ENCODE peak calls at places on chromosomes 5 and 9, in seven cellular contexts. One of them, this sample, is unnamed. For H3K36me3 and H3K4me1, the result is how much of the 10 kb centered on the place peaks cover.

GRCh38 chr5:155983954-155984353 is 343.0 kb upstream of the SGCD start:
- DNase-seq in A673: no peak
- DNase-seq in right lobe of liver: no peak
- DNase-seq in left ventricle myocardium inferior: no peak
- DNase-seq in CD8-positive, alpha-beta T cell: no peak
- DNase-seq in fibroblast of lung: peak
- DNase-seq in adrenal gland: no peak
- DNase-seq in this sample: no peak

GRCh38 chr5:3181641-3182040 is 414.0 kb upstream of the IRX1 start:
- DNase-seq in A673: no peak
- DNase-seq in right lobe of liver: no peak
- DNase-seq in left ventricle myocardium inferior: no peak
- DNase-seq in CD8-positive, alpha-beta T cell: no peak
- DNase-seq in fibroblast of lung: no peak
- DNase-seq in adrenal gland: no peak
- DNase-seq in this sample: no peak

GRCh38 chr9:109745335-109746283 is 34.4 kb upstream of the PALM2AKAP2 start:
- DNase-seq in A673: peak
- DNase-seq in right lobe of liver: peak
- DNase-seq in left ventricle myocardium inferior: peak
- DNase-seq in CD8-positive, alpha-beta T cell: no peak
- DNase-seq in fibroblast of lung: peak
- DNase-seq in adrenal gland: no peak
- DNase-seq in this sample: peak

GRCh38 chr5:149833116-149833827 is 103.2 kb downstream of the PPARGC1B start:
- DNase-seq in A673: no peak
- DNase-seq in right lobe of liver: no peak
- DNase-seq in left ventricle myocardium inferior: no peak
- DNase-seq in CD8-positive, alpha-beta T cell: no peak
- DNase-seq in fibroblast of lung: no peak
- DNase-seq in adrenal gland: no peak
- DNase-seq in this sample: no peak

GRCh38 chr9:4796988-4797956 is 4.5 kb downstream of the RCL1 start:
- DNase-seq in A673: peak
- DNase-seq in right lobe of liver: no peak
- DNase-seq in left ventricle myocardium inferior: no peak
- DNase-seq in CD8-positive, alpha-beta T cell: no peak
- DNase-seq in fibroblast of lung: peak
- DNase-seq in adrenal gland: no peak
- DNase-seq in this sample: no peak

GRCh38 chr5:87076931-87077330 is 190.8 kb upstream of the RASA1 start:
- DNase-seq in A673: no peak
- DNase-seq in right lobe of liver: no peak
- DNase-seq in left ventricle myocardium inferior: no peak
- DNase-seq in CD8-positive, alpha-beta T cell: no peak
- DNase-seq in fibroblast of lung: peak
- DNase-seq in adrenal gland: no peak
- DNase-seq in this sample: no peak

GRCh38 chr5:6806668-6807067 is 93.4 kb downstream of the TENT4A start:
- DNase-seq in A673: no peak
- DNase-seq in right lobe of liver: no peak
- DNase-seq in left ventricle myocardium inferior: no peak
- DNase-seq in CD8-positive, alpha-beta T cell: no peak
- DNase-seq in fibroblast of lung: no peak
- DNase-seq in adrenal gland: no peak
- DNase-seq in this sample: no peak

GRCh38 chr5:57210633-57211032 is 36.8 kb downstream of the GPBP1 start:
- DNase-seq in A673: no peak
- DNase-seq in right lobe of liver: no peak
- DNase-seq in left ventricle myocardium inferior: no peak
- DNase-seq in CD8-positive, alpha-beta T cell: no peak
- DNase-seq in fibroblast of lung: no peak
- DNase-seq in adrenal gland: no peak
- DNase-seq in this sample: no peak

GRCh38 chr9:134730011-134730760 is 88.6 kb downstream of the COL5A1 start:
- DNase-seq in A673: no peak
- DNase-seq in right lobe of liver: no peak
- DNase-seq in left ventricle myocardium inferior: peak
- DNase-seq in CD8-positive, alpha-beta T cell: no peak
- DNase-seq in fibroblast of lung: no peak
- DNase-seq in adrenal gland: no peak
- DNase-seq in this sample: no peak

GRCh38 chr5:96963267-96963666 is 27.4 kb downstream of the LNPEP start:
- DNase-seq in A673: peak
- DNase-seq in right lobe of liver: no peak
- DNase-seq in left ventricle myocardium inferior: peak
- DNase-seq in CD8-positive, alpha-beta T cell: no peak
- DNase-seq in fibroblast of lung: peak
- DNase-seq in adrenal gland: peak
- DNase-seq in this sample: no peak

GRCh38 chr5:141050622-141051525 is at the start of gene PCDHB1:
- DNase-seq in A673: peak
- DNase-seq in right lobe of liver: no peak
- DNase-seq in left ventricle myocardium inferior: no peak
- DNase-seq in CD8-positive, alpha-beta T cell: no peak
- DNase-seq in fibroblast of lung: no peak
- DNase-seq in adrenal gland: no peak
- DNase-seq in this sample: no peak

GRCh38 chr5:176611435-176611834 is 1.5 kb upstream of the GPRIN1 start:
- DNase-seq in A673: peak
- DNase-seq in right lobe of liver: peak
- DNase-seq in left ventricle myocardium inferior: peak
- DNase-seq in CD8-positive, alpha-beta T cell: peak
- DNase-seq in fibroblast of lung: peak
- DNase-seq in adrenal gland: peak
- DNase-seq in this sample: no peak

GRCh38 chr5:55921617-55922016 is 70.5 kb downstream of the IL31RA start:
- DNase-seq in A673: no peak
- DNase-seq in right lobe of liver: no peak
- DNase-seq in left ventricle myocardium inferior: no peak
- DNase-seq in CD8-positive, alpha-beta T cell: no peak
- DNase-seq in fibroblast of lung: no peak
- DNase-seq in adrenal gland: no peak
- DNase-seq in this sample: peak

GRCh38 chr5:118554991-118555390 is 433.4 kb downstream of the DTWD2 start:
- DNase-seq in A673: no peak
- DNase-seq in right lobe of liver: no peak
- DNase-seq in left ventricle myocardium inferior: no peak
- DNase-seq in CD8-positive, alpha-beta T cell: no peak
- DNase-seq in fibroblast of lung: no peak
- DNase-seq in adrenal gland: no peak
- DNase-seq in this sample: no peak

GRCh38 chr9:129826344-129826743 is 2.4 kb upstream of the TOR1A start:
- DNase-seq in A673: no peak
- DNase-seq in right lobe of liver: no peak
- DNase-seq in left ventricle myocardium inferior: no peak
- DNase-seq in CD8-positive, alpha-beta T cell: no peak
- DNase-seq in fibroblast of lung: no peak
- DNase-seq in adrenal gland: no peak
- DNase-seq in this sample: no peak

GRCh38 chr9:121976751-121977150 is 116.4 kb downstream of the TTLL11 start:
- DNase-seq in A673: no peak
- DNase-seq in right lobe of liver: no peak
- DNase-seq in left ventricle myocardium inferior: no peak
- DNase-seq in CD8-positive, alpha-beta T cell: no peak
- DNase-seq in fibroblast of lung: peak
- DNase-seq in adrenal gland: no peak
- DNase-seq in this sample: no peak

GRCh38 chr5:152607393-152608165 is 202.5 kb upstream of the NMUR2 start:
- DNase-seq in A673: no peak
- DNase-seq in right lobe of liver: no peak
- DNase-seq in left ventricle myocardium inferior: no peak
- DNase-seq in CD8-positive, alpha-beta T cell: no peak
- DNase-seq in fibroblast of lung: no peak
- DNase-seq in adrenal gland: no peak
- DNase-seq in this sample: no peak

DNA sequence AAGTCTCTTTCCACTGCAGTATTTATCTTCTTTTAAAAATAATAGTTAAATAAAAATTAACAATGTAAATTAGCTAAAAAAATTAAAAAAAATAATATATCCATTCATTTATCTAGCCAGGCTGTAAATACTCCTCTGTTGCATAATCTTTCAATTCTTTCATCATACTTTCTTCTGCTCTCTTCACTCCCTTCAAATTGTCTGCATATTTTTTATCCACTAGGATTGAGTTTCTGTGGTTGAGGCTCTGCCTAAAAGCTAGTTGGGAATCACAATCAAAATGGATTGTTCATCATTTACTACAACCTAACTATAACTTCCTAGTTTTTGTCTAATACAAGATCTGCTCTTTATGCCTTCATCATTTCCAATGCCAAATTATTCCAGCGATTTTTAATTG is 182.2 kb downstream of the PDE4D start:
- DNase-seq in A673: no peak
- DNase-seq in right lobe of liver: no peak
- DNase-seq in left ventricle myocardium inferior: no peak
- DNase-seq in CD8-positive, alpha-beta T cell: no peak
- DNase-seq in fibroblast of lung: peak
- DNase-seq in adrenal gland: no peak
- DNase-seq in this sample: no peak
- H3K36me3 ChIP-seq in A673: under half
- H3K36me3 ChIP-seq in right lobe of liver: under half
- H3K36me3 ChIP-seq in left ventricle myocardium inferior: under half
- H3K36me3 ChIP-seq in CD8-positive, alpha-beta T cell: under half
- H3K36me3 ChIP-seq in fibroblast of lung: under half
- H3K36me3 ChIP-seq in adrenal gland: under half
- H3K36me3 ChIP-seq in this sample: under half

GRCh38 chr9:95032580-95033298 is 284.8 kb downstream of the FANCC start:
- DNase-seq in A673: no peak
- DNase-seq in right lobe of liver: no peak
- DNase-seq in left ventricle myocardium inferior: no peak
- DNase-seq in CD8-positive, alpha-beta T cell: no peak
- DNase-seq in fibroblast of lung: no peak
- DNase-seq in adrenal gland: no peak
- DNase-seq in this sample: no peak
- H3K4me1 ChIP-seq in A673: under half
- H3K4me1 ChIP-seq in right lobe of liver: under half
- H3K4me1 ChIP-seq in left ventricle myocardium inferior: half or more
- H3K4me1 ChIP-seq in CD8-positive, alpha-beta T cell: under half
- H3K4me1 ChIP-seq in fibroblast of lung: under half
- H3K4me1 ChIP-seq in adrenal gland: under half
- H3K4me1 ChIP-seq in this sample: half or more

DNA sequence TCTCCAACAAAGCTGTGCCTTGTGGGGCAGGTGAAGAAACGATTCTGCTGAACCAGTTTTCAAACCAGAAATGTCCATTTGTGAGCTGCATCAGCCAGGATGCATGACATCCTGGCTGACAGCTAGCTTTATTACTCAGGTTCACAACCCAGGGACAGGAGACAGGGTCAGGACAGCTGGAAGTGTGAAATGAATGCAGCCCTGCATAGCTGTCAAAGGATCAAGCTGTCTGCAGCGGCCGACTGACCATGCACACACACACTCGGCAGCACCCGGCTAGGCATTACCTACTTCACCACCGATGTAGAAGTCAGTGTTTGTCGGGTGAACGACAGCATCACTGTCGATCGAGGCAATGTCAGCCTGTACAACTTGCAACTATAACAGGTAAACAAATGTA is 48.5 kb downstream of the MACROH2A1 start:
- DNase-seq in A673: no peak
- DNase-seq in right lobe of liver: no peak
- DNase-seq in left ventricle myocardium inferior: no peak
- DNase-seq in CD8-positive, alpha-beta T cell: no peak
- DNase-seq in fibroblast of lung: no peak
- DNase-seq in adrenal gland: no peak
- DNase-seq in this sample: no peak
- H3K36me3 ChIP-seq in A673: under half
- H3K36me3 ChIP-seq in right lobe of liver: under half
- H3K36me3 ChIP-seq in left ventricle myocardium inferior: under half
- H3K36me3 ChIP-seq in CD8-positive, alpha-beta T cell: under half
- H3K36me3 ChIP-seq in fibroblast of lung: under half
- H3K36me3 ChIP-seq in adrenal gland: under half
- H3K36me3 ChIP-seq in this sample: under half

GRCh38 chr9:113619156-113619861 is 155.8 kb downstream of the RGS3 start:
- DNase-seq in A673: no peak
- DNase-seq in right lobe of liver: peak
- DNase-seq in left ventricle myocardium inferior: no peak
- DNase-seq in CD8-positive, alpha-beta T cell: no peak
- DNase-seq in fibroblast of lung: no peak
- DNase-seq in adrenal gland: no peak
- DNase-seq in this sample: peak

GRCh38 chr9:113616716-113617496 is 153.4 kb downstream of the RGS3 start:
- DNase-seq in A673: no peak
- DNase-seq in right lobe of liver: no peak
- DNase-seq in left ventricle myocardium inferior: no peak
- DNase-seq in CD8-positive, alpha-beta T cell: no peak
- DNase-seq in fibroblast of lung: no peak
- DNase-seq in adrenal gland: no peak
- DNase-seq in this sample: no peak

GRCh38 chr9:113620016-113620376 is 156.5 kb downstream of the RGS3 start:
- DNase-seq in A673: no peak
- DNase-seq in right lobe of liver: peak
- DNase-seq in left ventricle myocardium inferior: no peak
- DNase-seq in CD8-positive, alpha-beta T cell: no peak
- DNase-seq in fibroblast of lung: no peak
- DNase-seq in adrenal gland: no peak
- DNase-seq in this sample: peak

GRCh38 chr9:113616116-113616515 is 152.6 kb downstream of the RGS3 start:
- DNase-seq in A673: no peak
- DNase-seq in right lobe of liver: no peak
- DNase-seq in left ventricle myocardium inferior: no peak
- DNase-seq in CD8-positive, alpha-beta T cell: no peak
- DNase-seq in fibroblast of lung: no peak
- DNase-seq in adrenal gland: no peak
- DNase-seq in this sample: no peak

GRCh38 chr9:113617550-113617949 is 154.0 kb downstream of the RGS3 start:
- DNase-seq in A673: peak
- DNase-seq in right lobe of liver: no peak
- DNase-seq in left ventricle myocardium inferior: no peak
- DNase-seq in CD8-positive, alpha-beta T cell: no peak
- DNase-seq in fibroblast of lung: peak
- DNase-seq in adrenal gland: no peak
- DNase-seq in this sample: no peak
- H3K4me1 ChIP-seq in A673: half or more
- H3K4me1 ChIP-seq in right lobe of liver: under half
- H3K4me1 ChIP-seq in left ventricle myocardium inferior: half or more
- H3K4me1 ChIP-seq in CD8-positive, alpha-beta T cell: under half
- H3K4me1 ChIP-seq in fibroblast of lung: under half
- H3K4me1 ChIP-seq in adrenal gland: under half
- H3K4me1 ChIP-seq in this sample: under half